ENCODE peak calls at places on chromosomes 1 and 21, in six cellular contexts. S, N, U, P, C and R are unnamed samples.

GRCh38 chr1:227437495-227438008 is 119.3 kb upstream of the CDC42BPA start:
- DNase-seq in C (peak), P (peak), S (peak), U (no peak), N (no peak), R (peak)

GRCh38 chr1:8497196-8497878 is 179.4 kb downstream of the SLC45A1 start:
- DNase-seq in N (no peak), S (no peak), U (no peak), P (peak), C (peak), R (peak)

GRCh38 chr1:111801071-111801850 is 45.6 kb downstream of the DDX20 start:
- DNase-seq in U (peak), P (no peak), C (peak), N (no peak), S (peak), R (no peak)

GRCh38 chr1:47172782-47173181 is 17.1 kb downstream of the PDZK1IP1 start:
- DNase-seq in U (no peak), C (no peak), N (no peak), S (no peak), P (no peak), R (no peak)

GRCh38 chr21:43884012-43884860 is 19.2 kb downstream of the AGPAT3 start:
- DNase-seq in N (peak), P (peak), C (peak), U (no peak), S (peak), R (no peak)

GRCh38 chr1:232981161-232981560 is 30.8 kb downstream of the NTPCR start:
- DNase-seq in S (no peak), C (peak), N (no peak), P (no peak), U (no peak), R (no peak)

GRCh38 chr1:150826299-150826698 is 18.2 kb upstream of the CTSK start:
- DNase-seq in N (no peak), U (no peak), S (no peak), C (no peak), P (no peak), R (no peak)

GRCh38 chr1:2072109-2072806 is 22.0 kb downstream of the PRKCZ start:
- DNase-seq in U (no peak), N (no peak), C (no peak), P (no peak), S (no peak), R (no peak)

GRCh38 chr1:189616893-189617292 is 860.8 kb downstream of the BRINP3 start:
- DNase-seq in U (no peak), N (no peak), C (peak), P (peak), S (no peak), R (no peak)

GRCh38 chr1:45953934-45954333 is 150.5 kb downstream of the MAST2 start:
- DNase-seq in P (no peak), S (no peak), U (no peak), N (no peak), C (no peak), R (peak)

GRCh38 chr1:246067432-246068021 is 439.6 kb downstream of the SMYD3 start:
- DNase-seq in P (peak), N (no peak), S (no peak), C (peak), U (no peak), R (peak)

GRCh38 chr1:194043984-194044755 is 857.8 kb upstream of the B3GALT2 start:
- DNase-seq in C (no peak), S (no peak), P (peak), N (no peak), U (no peak), R (no peak)

GRCh38 chr1:91092503-91092902 is 70.7 kb upstream of the ZNF644 start:
- DNase-seq in N (no peak), C (no peak), P (peak), U (no peak), S (no peak), R (no peak)

GRCh38 chr1:231836227-231836893 is 209.8 kb downstream of the DISC1 start:
- DNase-seq in S (no peak), C (no peak), P (no peak), N (no peak), U (no peak), R (no peak)

GRCh38 chr1:34984435-34985062 is 598 bp downstream of the TMEM35B start:
- DNase-seq in U (peak), S (peak), N (peak), P (peak), C (peak), R (peak)

GRCh38 chr1:20210736-20211405 is 24.6 kb upstream of the PLA2G2C start:
- DNase-seq in C (no peak), P (peak), U (no peak), N (no peak), S (no peak), R (no peak)

GRCh38 chr1:42682739-42683529 is 716 bp downstream of the YBX1 start:
- DNase-seq in S (peak), C (peak), N (peak), P (peak), U (peak), R (peak)

GRCh38 chr1:112304151-112304550 is 91.9 kb upstream of the CTTNBP2NL start:
- DNase-seq in N (no peak), U (no peak), C (no peak), S (no peak), P (no peak), R (no peak)

GRCh38 chr1:53412285-53413174 is 46.7 kb upstream of the DMRTB1 start:
- DNase-seq in P (no peak), N (no peak), S (no peak), C (no peak), U (no peak), R (no peak)

GRCh38 chr1:236168716-236169429 is 26.5 kb downstream of the GPR137B start:
- DNase-seq in P (peak), N (no peak), C (peak), S (no peak), U (no peak), R (peak)

GRCh38 chr1:227556288-227556687 is 7.1 kb upstream of the ZNF678 start:
- DNase-seq in N (no peak), C (no peak), P (no peak), U (no peak), S (no peak), R (no peak)

GRCh38 chr1:222852326-222852725 is 37.5 kb downstream of the DISP1 start:
- DNase-seq in U (no peak), S (no peak), N (no peak), C (no peak), P (peak), R (no peak)

GRCh38 chr1:201593200-201593828 is 54.4 kb downstream of the NAV1 start:
- DNase-seq in U (no peak), C (peak), S (no peak), P (peak), N (no peak), R (peak)

GRCh38 chr1:172287207-172287606 is 133.3 kb upstream of the C1orf105 start:
- DNase-seq in C (peak), N (peak), S (no peak), P (peak), U (peak), R (peak)

GRCh38 chr1:147849097-147849873 is 53.3 kb upstream of the GJA8 start:
- DNase-seq in U (no peak), C (no peak), N (no peak), P (peak), S (no peak), R (peak)

GRCh38 chr1:198024782-198025181 is 107.6 kb downstream of the LHX9 start:
- DNase-seq in C (no peak), S (no peak), P (no peak), U (no peak), N (no peak), R (no peak)

GRCh38 chr1:56965916-56966697 is at the start of gene C8B:
- DNase-seq in U (no peak), C (peak), P (no peak), S (no peak), N (no peak), R (no peak)

GRCh38 chr1:42259739-42260064 is 75.3 kb downstream of the FOXJ3 start:
- DNase-seq in N (no peak), C (peak), S (no peak), P (peak), U (no peak), R (no peak)

GRCh38 chr1:205316179-205316578 is 5.4 kb downstream of the NUAK2 start:
- DNase-seq in P (no peak), U (no peak), C (no peak), N (no peak), S (no peak), R (no peak)

GRCh38 chr1:236795757-236796719 is 946 bp downstream of the MTR start:
- DNase-seq in N (no peak), P (peak), S (no peak), U (no peak), C (peak), R (peak)

GRCh38 chr1:14787604-14788003 is 189.1 kb downstream of the KAZN start:
- DNase-seq in U (no peak), N (no peak), P (no peak), C (no peak), S (no peak), R (no peak)

GRCh38 chr1:51636765-51637522 is 20.1 kb downstream of the OSBPL9 start:
- DNase-seq in N (no peak), S (no peak), P (peak), U (no peak), C (no peak), R (peak)

GRCh38 chr1:244970661-244971523 is 106.5 kb upstream of the HNRNPU start:
- DNase-seq in P (peak), N (peak), U (peak), S (peak), C (peak), R (peak)

GRCh38 chr1:225318706-225319575 is 108.9 kb downstream of the LBR start:
- DNase-seq in P (peak), S (peak), C (peak), N (no peak), U (no peak), R (peak)

GRCh38 chr21:41669533-41669830 is 97.4 kb downstream of the RIPK4 start:
- DNase-seq in P (no peak), S (no peak), N (no peak), U (no peak), C (peak), R (no peak)

GRCh38 chr1:201156819-201157218 is 2.5 kb upstream of the TMEM9 start:
- DNase-seq in C (no peak), S (no peak), P (no peak), N (no peak), U (no peak), R (no peak)

DNA sequence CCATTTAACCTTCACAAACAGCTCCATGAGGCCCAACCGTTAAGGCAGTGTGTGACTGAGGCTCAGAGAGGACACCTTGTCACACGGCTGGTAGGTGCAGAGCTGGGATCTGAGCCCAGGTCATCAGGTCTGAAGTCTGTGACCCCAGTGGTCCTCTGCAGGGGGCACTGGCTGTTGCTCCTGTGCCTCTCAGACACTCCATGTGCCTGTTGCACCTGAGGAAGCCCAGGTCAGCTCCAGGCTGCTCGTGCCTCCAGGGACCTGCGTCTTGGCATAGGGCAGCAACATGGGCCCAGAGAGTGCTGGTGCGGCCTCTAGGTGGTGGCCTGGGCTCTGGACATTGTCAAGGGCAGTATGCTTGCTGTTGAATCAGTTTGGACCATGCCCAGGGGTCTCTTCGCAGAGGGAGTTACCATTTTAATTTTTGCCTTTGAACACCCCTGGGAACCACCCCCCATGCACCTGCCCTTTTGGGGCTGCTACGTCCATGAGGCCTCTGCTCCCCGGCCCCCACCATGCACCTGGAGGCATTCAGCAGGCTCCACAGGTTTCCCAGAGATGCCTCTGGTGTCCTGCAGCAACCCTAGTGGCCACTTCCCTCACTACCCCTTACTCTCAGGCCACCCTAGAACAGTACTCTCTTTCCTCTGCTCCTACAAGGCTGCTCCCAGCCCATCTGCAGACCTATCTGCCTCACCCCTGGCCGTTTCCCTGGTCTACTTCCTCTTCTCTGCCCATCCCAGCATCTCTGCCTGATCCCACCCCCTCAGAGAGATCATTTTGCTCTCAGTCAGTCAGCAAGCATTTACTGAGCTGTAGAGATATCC is 25.2 kb upstream of the EPS8L3 start:
- DNase-seq in N (peak), U (peak), S (peak), C (peak), P (no peak), R (no peak)
- TF ChIP-seq CTCF in N (peak), U (no peak), S (peak), C (peak), P (peak), R (peak)

GRCh38 chr1:234603221-234604204 is 6.5 kb downstream of the IRF2BP2 start:
- DNase-seq in U (no peak), P (peak), N (no peak), S (no peak), C (no peak), R (no peak)

GRCh38 chr1:234600418-234601216 is 9.4 kb downstream of the IRF2BP2 start:
- DNase-seq in P (peak), C (no peak), U (peak), S (no peak), N (peak), R (no peak)

GRCh38 chr1:234601217-234602017 is 8.6 kb downstream of the IRF2BP2 start:
- DNase-seq in U (no peak), S (peak), C (peak), N (no peak), P (peak), R (peak)

GRCh38 chr1:234604393-234604725 is 5.6 kb downstream of the IRF2BP2 start:
- DNase-seq in N (no peak), S (no peak), P (no peak), C (no peak), U (no peak), R (no peak)

DNA sequence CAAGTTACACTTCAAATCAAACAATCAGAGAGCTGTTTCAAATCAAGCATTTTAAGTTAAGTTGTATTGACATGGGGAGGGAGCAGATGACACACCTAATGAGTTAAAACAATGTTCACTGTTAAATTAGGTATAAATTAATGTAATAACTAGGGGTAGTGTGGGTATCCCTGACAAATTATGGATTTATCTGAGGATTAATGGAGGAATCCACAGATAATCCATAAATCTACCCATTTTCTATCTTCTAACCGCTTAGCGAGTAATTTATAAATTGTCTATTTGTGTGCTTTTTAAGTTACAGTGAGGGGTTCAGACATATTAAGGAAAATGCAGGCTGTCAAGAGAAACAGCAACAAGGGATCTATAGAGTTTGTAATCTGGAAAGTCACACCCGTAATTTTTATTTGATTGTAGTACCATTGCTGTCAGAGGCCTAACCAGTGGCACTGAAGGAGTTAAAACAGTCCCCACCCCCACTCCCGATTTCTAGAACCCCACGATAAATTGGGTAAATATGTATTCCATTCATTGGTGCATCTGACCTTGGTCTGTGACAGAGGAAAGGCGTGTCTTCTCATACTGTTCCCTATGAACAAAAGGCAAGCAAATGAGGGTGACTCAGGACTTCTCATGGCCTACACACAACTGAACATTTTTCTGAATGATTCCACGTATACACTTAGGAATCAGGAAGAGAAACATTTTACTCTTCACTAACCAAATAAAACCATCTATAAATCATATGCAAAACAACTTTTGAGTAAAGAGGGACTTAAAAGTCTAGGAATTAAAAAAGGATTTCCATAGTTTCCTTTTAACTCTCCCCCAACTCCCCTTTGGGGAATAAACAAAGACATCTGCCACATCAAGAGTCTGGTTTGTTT is 7.4 kb downstream of the IRF2BP2 start:
- DNase-seq in S (peak), C (peak), U (peak), N (no peak), P (peak), R (peak)
- H3K4me3 ChIP-seq in S (peak), C (peak), U (peak), N (peak), P (peak), R (peak)

GRCh38 chr1:158521666-158522058 is 32.5 kb downstream of the OR6Y1 start:
- DNase-seq in P (no peak), S (no peak), U (no peak), C (no peak), N (no peak), R (no peak)

DNA sequence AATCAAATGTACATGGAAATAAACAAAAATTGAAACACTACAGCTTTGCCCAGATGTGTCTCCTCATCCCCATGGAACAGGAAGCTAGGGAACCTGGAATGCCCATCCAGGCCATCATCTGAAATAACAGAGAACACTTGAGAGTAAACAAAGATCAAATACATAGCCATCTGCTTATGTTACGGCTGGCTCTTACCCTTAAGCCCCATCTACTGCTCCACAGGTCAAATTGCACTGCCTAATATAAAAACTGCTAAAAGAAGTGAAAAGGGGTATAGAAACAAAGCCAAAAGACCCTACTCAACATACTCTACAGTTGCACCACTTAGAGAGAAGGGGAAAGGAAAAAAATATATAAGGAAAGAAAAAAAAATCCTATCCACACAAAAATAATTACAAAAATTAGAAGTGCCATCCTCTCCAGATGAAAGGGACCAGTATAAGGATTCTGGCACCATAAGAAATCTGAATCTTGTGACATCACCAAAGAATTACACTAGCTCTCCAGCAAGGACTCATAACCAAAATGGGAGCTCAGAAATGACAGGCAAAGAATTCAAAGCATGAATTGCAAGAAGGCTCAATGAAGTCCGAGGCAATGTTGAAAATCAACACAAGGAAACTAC is 26.9 kb downstream of the OR6Y1 start:
- DNase-seq in U (no peak), P (peak), C (no peak), S (peak), N (no peak), R (peak)
- TF ChIP-seq CTCF in U (peak), P (peak), C (peak), S (peak), N (peak), R (peak)

GRCh38 chr1:152108899-152109222 is 6.4 kb downstream of the TCHH start:
- DNase-seq in S (no peak), C (no peak), N (no peak), U (no peak), P (no peak), R (peak)

GRCh38 chr1:152109998-152110294 is 5.3 kb downstream of the TCHH start:
- DNase-seq in S (no peak), N (no peak), C (no peak), P (peak), U (no peak), R (no peak)

GRCh38 chr1:152107984-152108898 is 7.0 kb downstream of the TCHH start:
- DNase-seq in N (peak), S (no peak), U (no peak), C (no peak), P (peak), R (peak)

GRCh38 chr1:152110365-152110859 is 4.8 kb downstream of the TCHH start:
- DNase-seq in N (peak), P (peak), U (no peak), C (peak), S (no peak), R (peak)

GRCh38 chr1:152109231-152109997 is 5.8 kb downstream of the TCHH start:
- DNase-seq in C (no peak), P (peak), S (no peak), U (no peak), N (no peak), R (peak)
- H3K4me3 ChIP-seq in C (peak), P (peak), S (no peak), U (peak), N (no peak), R (peak)

GRCh38 chr1:160621633-160622413 is 25.0 kb downstream of the SLAMF1 start:
- DNase-seq in N (no peak), U (no peak), C (no peak), P (no peak), S (no peak), R (no peak)

GRCh38 chr1:160618327-160618726 is 28.5 kb downstream of the SLAMF1 start:
- DNase-seq in S (no peak), N (no peak), P (no peak), U (no peak), C (no peak), R (no peak)

GRCh38 chr1:160620942-160621632 is 25.8 kb downstream of the SLAMF1 start:
- DNase-seq in S (no peak), U (no peak), C (no peak), N (no peak), P (no peak), R (no peak)

GRCh38 chr1:160619742-160620277 is 27.0 kb downstream of the SLAMF1 start:
- DNase-seq in N (no peak), C (no peak), S (no peak), P (no peak), U (no peak), R (no peak)

GRCh38 chr1:160618763-160619274 is 28.0 kb downstream of the SLAMF1 start:
- DNase-seq in P (no peak), U (no peak), N (no peak), C (no peak), S (peak), R (no peak)
- TF ChIP-seq CTCF in P (peak), U (peak), N (peak), C (peak), S (peak), R (peak)

GRCh38 chr1:32291708-32292508 is at the start of gene HDAC1:
- DNase-seq in N (peak), S (peak), C (peak), P (peak), U (peak), R (peak)

GRCh38 chr1:32285658-32286057 is 6.2 kb upstream of the HDAC1 start:
- DNase-seq in P (no peak), C (peak), N (no peak), U (no peak), S (no peak), R (no peak)

GRCh38 chr1:32289256-32289655 is 2.6 kb upstream of the HDAC1 start:
- DNase-seq in C (no peak), N (no peak), U (no peak), S (no peak), P (no peak), R (no peak)

GRCh38 chr1:32286763-32287162 is 5.1 kb upstream of the HDAC1 start:
- DNase-seq in C (peak), U (no peak), N (no peak), P (no peak), S (no peak), R (no peak)

GRCh38 chr1:32291145-32291707 is 657 bp upstream of the HDAC1 start:
- DNase-seq in P (peak), N (no peak), S (no peak), U (no peak), C (peak), R (peak)
- H3K4me3 ChIP-seq in P (peak), N (peak), S (peak), U (peak), C (peak), R (peak)